ENCODE peak calls at places on chromosomes 6 and 20, in eight cellular contexts. E is sigmoid colon; Q is fibroblast of the aortic adventitia; Y is omental fat pad; G is bronchial epithelial cell; U is dorsolateral prefrontal cortex; Z is CD8-positive, alpha-beta T cell; B is tibial nerve. T is an unnamed sample.

GRCh38 chr20:62508641-62509051 is 32.9 kb upstream of the GATA5 start:
- DNase-seq in E (no peak), Q (no peak), Y (no peak), G (no peak), U (no peak), Z (no peak), B (no peak), T (no peak)

GRCh38 chr6:162612613-162613012 is 115.0 kb downstream of the PRKN start:
- DNase-seq in E (no peak), Q (no peak), Y (no peak), G (no peak), U (no peak), Z (no peak), B (no peak), T (no peak)

GRCh38 chr6:84055646-84056045 is 22.1 kb downstream of the MRAP2 start:
- DNase-seq in E (no peak), Q (no peak), Y (no peak), G (no peak), U (no peak), Z (no peak), B (no peak), T (no peak)

GRCh38 chr6:149566372-149567193 is at the start of gene GINM1:
- DNase-seq in E (peak), Q (peak), Y (peak), G (no peak), U (no peak), Z (peak), B (peak), T (peak)

GRCh38 chr6:33252758-33253157 is 18.9 kb downstream of the VPS52 start:
- DNase-seq in E (no peak), Q (no peak), Y (no peak), G (no peak), U (no peak), Z (no peak), B (no peak), T (no peak)

GRCh38 chr20:62462976-62463592 is 12.7 kb downstream of the GATA5 start:
- DNase-seq in E (no peak), Q (no peak), Y (no peak), G (no peak), U (no peak), Z (no peak), B (no peak), T (no peak)

GRCh38 chr20:63312690-63313348 is 19.8 kb downstream of the COL20A1 start:
- DNase-seq in E (no peak), Q (no peak), Y (no peak), G (no peak), U (no peak), Z (no peak), B (no peak), T (no peak)

GRCh38 chr6:91566467-91566866 is 979.6 kb upstream of the MAP3K7 start:
- DNase-seq in E (no peak), Q (no peak), Y (no peak), G (no peak), U (no peak), Z (no peak), B (no peak), T (no peak)

GRCh38 chr6:49401063-49401462 is 62.0 kb downstream of the MMUT start:
- DNase-seq in E (no peak), Q (no peak), Y (no peak), G (no peak), U (no peak), Z (no peak), B (no peak), T (no peak)

GRCh38 chr6:22442826-22443225 is 126.5 kb upstream of the HDGFL1 start:
- DNase-seq in E (no peak), Q (peak), Y (no peak), G (peak), U (no peak), Z (no peak), B (no peak), T (no peak)

GRCh38 chr6:142846883-142847287 is 98.1 kb downstream of the HIVEP2 start:
- DNase-seq in E (no peak), Q (peak), Y (no peak), G (peak), U (no peak), Z (no peak), B (no peak), T (no peak)

GRCh38 chr6:5173862-5174643 is 86.7 kb downstream of the LYRM4 start:
- DNase-seq in E (no peak), Q (no peak), Y (no peak), G (no peak), U (no peak), Z (peak), B (no peak), T (no peak)

GRCh38 chr6:137097057-137097456 is 52.3 kb upstream of the IL20RA start:
- DNase-seq in E (no peak), Q (no peak), Y (no peak), G (peak), U (no peak), Z (no peak), B (no peak), T (no peak)

GRCh38 chr20:9507544-9508239 is 6.7 kb upstream of the LAMP5 start:
- DNase-seq in E (no peak), Q (no peak), Y (no peak), G (no peak), U (no peak), Z (no peak), B (no peak), T (no peak)

GRCh38 chr6:111926731-111927302 is 53.6 kb upstream of the FYN start:
- DNase-seq in E (no peak), Q (no peak), Y (no peak), G (no peak), U (no peak), Z (no peak), B (no peak), T (no peak)

GRCh38 chr20:61599061-61599930 is 347.2 kb downstream of the CDH4 start:
- DNase-seq in E (no peak), Q (no peak), Y (no peak), G (no peak), U (peak), Z (no peak), B (no peak), T (no peak)

GRCh38 chr6:89375427-89375868 is 22.9 kb upstream of the UBE2J1 start:
- DNase-seq in E (no peak), Q (no peak), Y (no peak), G (peak), U (no peak), Z (peak), B (no peak), T (no peak)

GRCh38 chr6:35694462-35694861 is 5.7 kb upstream of the FKBP5 start:
- DNase-seq in E (no peak), Q (peak), Y (no peak), G (peak), U (no peak), Z (no peak), B (no peak), T (no peak)

GRCh38 chr20:48275737-48276342 is 490.6 kb upstream of the SULF2 start:
- DNase-seq in E (no peak), Q (no peak), Y (no peak), G (no peak), U (no peak), Z (no peak), B (no peak), T (peak)

GRCh38 chr6:35181313-35181932 is 32.3 kb upstream of the SCUBE3 start:
- DNase-seq in E (peak), Q (peak), Y (no peak), G (peak), U (no peak), Z (no peak), B (peak), T (no peak)

GRCh38 chr20:38843346-38843745 is 37.8 kb downstream of the PPP1R16B start:
- DNase-seq in E (no peak), Q (no peak), Y (no peak), G (no peak), U (no peak), Z (no peak), B (no peak), T (no peak)

GRCh38 chr6:5471637-5472430 is 210.5 kb downstream of the FARS2 start:
- DNase-seq in E (no peak), Q (no peak), Y (no peak), G (no peak), U (no peak), Z (no peak), B (no peak), T (no peak)

GRCh38 chr20:3889489-3890409 is 562 bp downstream of the PANK2 start:
- DNase-seq in E (peak), Q (no peak), Y (peak), G (peak), U (no peak), Z (peak), B (no peak), T (peak)

GRCh38 chr6:45057711-45058110 is 270.4 kb upstream of the RUNX2 start:
- DNase-seq in E (no peak), Q (no peak), Y (no peak), G (no peak), U (no peak), Z (no peak), B (no peak), T (no peak)

GRCh38 chr20:62496525-62497218 is 20.9 kb upstream of the GATA5 start:
- DNase-seq in E (no peak), Q (no peak), Y (no peak), G (no peak), U (no peak), Z (peak), B (no peak), T (no peak)

GRCh38 chr20:35601021-35601973 is 14.3 kb upstream of the SPAG4 start:
- DNase-seq in E (peak), Q (peak), Y (no peak), G (peak), U (peak), Z (peak), B (peak), T (no peak)

GRCh38 chr20:24660651-24661050 is 191.2 kb downstream of the SYNDIG1 start:
- DNase-seq in E (no peak), Q (no peak), Y (no peak), G (no peak), U (no peak), Z (no peak), B (no peak), T (no peak)

GRCh38 chr6:138297761-138298298 is 79.5 kb upstream of the PBOV1 start:
- DNase-seq in E (no peak), Q (no peak), Y (no peak), G (peak), U (no peak), Z (no peak), B (no peak), T (no peak)

GRCh38 chr20:59004763-59005522 is 2.1 kb downstream of the CTSZ start:
- DNase-seq in E (peak), Q (no peak), Y (no peak), G (no peak), U (peak), Z (peak), B (peak), T (peak)

GRCh38 chr6:35248300-35248699 is 11.2 kb upstream of the ZNF76 start:
- DNase-seq in E (no peak), Q (peak), Y (no peak), G (no peak), U (no peak), Z (no peak), B (no peak), T (no peak)

GRCh38 chr6:1378224-1379025 is 11.0 kb upstream of the FOXF2 start:
- DNase-seq in E (no peak), Q (no peak), Y (no peak), G (no peak), U (no peak), Z (no peak), B (no peak), T (peak)

GRCh38 chr20:4135385-4136077 is 120.2 kb upstream of the RNF24 start:
- DNase-seq in E (no peak), Q (peak), Y (peak), G (peak), U (peak), Z (no peak), B (no peak), T (no peak)

GRCh38 chr6:91678679-91679078 is 1091.8 kb upstream of the MAP3K7 start:
- DNase-seq in E (no peak), Q (no peak), Y (no peak), G (no peak), U (no peak), Z (no peak), B (no peak), T (no peak)

GRCh38 chr6:87660226-87660886 is 41.7 kb downstream of the AKIRIN2 start:
- DNase-seq in E (no peak), Q (peak), Y (no peak), G (peak), U (no peak), Z (no peak), B (no peak), T (no peak)

DNA sequence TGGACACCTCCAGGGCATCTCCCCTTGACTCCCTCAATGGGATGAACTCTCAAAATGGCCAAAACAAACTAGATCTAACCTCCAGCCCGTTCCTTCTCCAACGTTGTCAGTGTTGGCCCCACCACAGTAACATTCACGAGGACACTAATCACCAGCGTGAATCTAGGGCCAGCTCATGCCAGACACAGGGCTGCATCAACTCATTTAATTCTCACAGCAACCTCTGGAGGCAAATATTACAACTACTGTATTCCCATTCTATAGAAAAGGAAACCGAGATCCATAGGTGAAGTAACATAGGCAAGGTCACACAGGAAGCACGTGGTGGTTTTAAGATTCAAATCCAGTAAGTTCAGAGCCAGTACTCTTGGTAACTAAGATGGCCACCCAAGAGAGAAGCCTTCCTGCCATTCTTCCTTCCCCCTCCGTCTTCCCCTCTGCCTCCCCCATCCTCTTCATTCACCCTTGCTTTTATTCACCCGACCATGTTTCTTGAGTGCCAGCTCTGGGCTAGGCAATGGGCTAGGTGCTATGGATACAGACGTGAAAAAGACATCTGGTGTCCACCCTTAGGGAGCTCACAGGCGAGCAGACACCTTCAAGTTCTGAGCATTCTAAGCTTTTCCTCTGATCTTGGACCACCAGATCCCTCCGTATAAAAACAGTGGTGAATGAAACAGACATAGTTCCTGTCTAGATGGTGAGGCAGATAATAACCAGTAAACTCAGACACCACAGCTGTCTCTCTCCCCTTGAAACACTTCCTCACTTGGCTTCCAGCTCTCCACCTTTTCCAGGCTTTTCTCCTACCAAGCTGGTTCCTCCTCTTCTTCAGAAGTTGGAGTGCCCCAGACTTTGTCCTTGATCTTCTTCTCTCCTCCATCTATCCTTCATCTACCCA is 9.6 kb downstream of the CCM2L start:
- DNase-seq in E (no peak), Q (no peak), Y (no peak), G (no peak), U (no peak), Z (no peak), B (no peak), T (no peak)
- TF ChIP-seq CTCF in E (no peak), Q (no peak), Y (no peak), G (no peak), U (no peak), Z (no peak), B (no peak), T (no peak)

DNA sequence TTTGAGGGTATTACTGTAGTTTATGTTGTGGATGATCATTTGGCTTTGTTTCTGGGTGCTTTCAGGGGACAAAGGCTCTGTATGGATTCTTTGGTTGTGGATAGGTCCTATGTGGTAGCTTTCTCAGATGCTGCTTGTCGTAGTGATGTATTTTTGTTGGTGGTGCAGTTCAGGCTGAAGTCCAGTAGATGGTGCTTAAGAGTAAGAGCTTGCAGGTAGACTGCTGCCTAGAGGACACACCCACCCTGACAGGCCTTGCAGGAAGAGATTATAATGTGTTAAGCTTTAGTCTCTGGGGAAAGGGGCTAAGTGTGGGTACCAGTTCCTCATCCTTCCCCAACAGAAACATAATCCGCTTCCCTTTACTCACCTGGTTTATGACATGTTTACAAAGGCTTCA is 62.6 kb upstream of the ADGRB3 start:
- DNase-seq in E (no peak), Q (no peak), Y (no peak), G (peak), U (no peak), Z (no peak), B (no peak), T (no peak)
- TF ChIP-seq CTCF in E (no peak), Q (peak), Y (no peak), G (peak), U (peak), Z (no peak), B (no peak), T (no peak)

DNA sequence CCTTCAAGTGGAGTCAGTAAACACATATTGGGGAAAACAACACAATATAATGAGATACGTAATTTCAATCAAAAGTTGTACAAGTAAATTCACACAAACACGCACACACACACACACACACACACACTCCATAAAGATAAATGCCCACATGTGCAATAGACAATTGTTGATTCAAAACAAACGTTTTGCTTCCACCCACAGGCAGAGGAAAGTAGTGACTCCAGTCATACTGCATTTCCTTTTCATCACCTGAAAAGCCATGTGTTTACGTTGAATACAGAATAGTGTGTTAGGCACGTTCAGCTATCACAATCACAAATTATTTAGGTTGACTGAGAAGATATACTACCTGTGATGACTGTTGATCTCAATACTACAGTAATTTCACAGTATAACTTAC is 443.8 kb upstream of the MANEA start:
- DNase-seq in E (no peak), Q (peak), Y (no peak), G (peak), U (no peak), Z (no peak), B (no peak), T (no peak)
- TF ChIP-seq CTCF in E (no peak), Q (peak), Y (no peak), G (peak), U (no peak), Z (no peak), B (no peak), T (no peak)

GRCh38 chr20:56181593-56181992 is 66.9 kb upstream of the MC3R start:
- DNase-seq in E (no peak), Q (no peak), Y (no peak), G (no peak), U (no peak), Z (no peak), B (no peak), T (no peak)
- TF ChIP-seq CTCF in E (no peak), Q (no peak), Y (no peak), G (no peak), U (peak), Z (no peak), B (no peak), T (no peak)

DNA sequence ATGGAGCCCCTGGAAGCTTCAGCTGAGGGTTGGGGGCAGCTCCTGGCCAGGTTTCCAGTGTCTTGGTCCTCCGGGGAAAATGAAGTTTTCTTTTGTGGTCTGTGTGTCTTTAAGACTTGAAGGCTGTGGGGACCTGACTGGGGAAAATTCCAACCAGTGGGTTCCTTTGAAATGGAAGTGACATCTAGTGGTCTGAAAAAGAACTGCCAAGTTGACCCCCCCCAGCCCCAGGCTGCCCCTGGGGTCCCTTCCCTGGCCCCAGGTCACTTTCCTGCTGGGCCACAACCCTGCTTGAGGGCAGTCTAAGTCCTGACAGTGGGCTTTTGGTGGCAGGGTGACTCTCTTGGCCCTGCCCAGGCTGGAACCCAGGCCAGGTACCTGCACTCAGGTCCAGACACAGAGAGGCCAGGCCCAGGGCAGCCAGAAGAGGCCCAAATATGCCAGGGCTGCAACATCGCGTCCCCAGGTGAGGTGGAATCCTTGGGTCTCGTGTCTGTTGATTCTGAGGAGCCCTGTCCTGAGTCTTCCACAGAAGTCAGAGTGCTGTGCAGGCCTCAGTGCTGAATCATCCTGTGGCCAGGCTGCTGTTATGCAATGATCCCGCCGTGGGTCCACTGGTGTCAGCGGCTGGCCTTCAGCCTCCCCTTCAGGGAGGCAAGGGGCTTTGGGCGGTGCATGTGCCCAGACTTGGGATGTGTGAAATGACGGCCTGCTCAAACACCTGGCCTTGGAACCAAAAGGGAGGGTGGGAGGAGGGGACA is 68.4 kb downstream of the VEGFA start:
- DNase-seq in E (peak), Q (peak), Y (no peak), G (peak), U (no peak), Z (no peak), B (peak), T (no peak)
- TF ChIP-seq CTCF in E (no peak), Q (peak), Y (no peak), G (peak), U (peak), Z (peak), B (no peak), T (no peak)

GRCh38 chr6:10963113-10963512 is 76.3 kb downstream of the SYCP2L start:
- DNase-seq in E (no peak), Q (no peak), Y (no peak), G (no peak), U (no peak), Z (no peak), B (no peak), T (no peak)

GRCh38 chr6:10962673-10963072 is 75.8 kb downstream of the SYCP2L start:
- DNase-seq in E (no peak), Q (peak), Y (no peak), G (peak), U (no peak), Z (no peak), B (no peak), T (no peak)

GRCh38 chr6:10964684-10965083 is 77.8 kb downstream of the SYCP2L start:
- DNase-seq in E (no peak), Q (no peak), Y (no peak), G (no peak), U (no peak), Z (no peak), B (no peak), T (no peak)

GRCh38 chr6:10960171-10960570 is 73.3 kb downstream of the SYCP2L start:
- DNase-seq in E (no peak), Q (no peak), Y (no peak), G (no peak), U (no peak), Z (no peak), B (no peak), T (no peak)

DNA sequence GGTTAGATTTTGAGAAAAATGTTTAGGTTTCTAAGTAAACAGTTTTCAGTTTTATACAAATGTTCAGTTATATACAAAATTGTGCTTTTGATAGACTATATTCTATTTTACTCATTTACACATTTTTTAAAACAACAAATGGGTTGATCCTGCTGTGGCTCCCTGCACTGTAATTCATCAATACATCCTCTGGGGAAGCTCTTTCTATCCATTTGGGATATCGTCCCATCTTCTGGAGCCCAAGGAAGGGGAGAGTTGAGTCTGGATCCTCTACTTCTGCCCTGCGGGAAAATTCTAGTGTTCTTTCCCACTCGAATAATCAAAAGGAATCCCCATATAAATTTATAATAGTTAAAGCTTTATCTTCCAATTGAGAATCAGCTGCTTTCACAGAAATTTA is 75.0 kb downstream of the SYCP2L start:
- DNase-seq in E (no peak), Q (no peak), Y (no peak), G (no peak), U (no peak), Z (no peak), B (no peak), T (no peak)
- TF ChIP-seq CTCF in E (no peak), Q (no peak), Y (no peak), G (no peak), U (no peak), Z (no peak), B (no peak), T (no peak)

T was measured in coronary artery.